ENCODE peak calls at places on chromosome 4, in ten cellular contexts. One of them, this sample, is unnamed.

GRCh38 chr4:88159137-88159725 is 792 bp upstream of the ABCG2 start:
- DNase-seq in activated effector memory CD4-positive, alpha-beta T cell treated with Interleukin-2 at 50 U/mL for 16 hours: no peak
- DNase-seq in pancreas: no peak
- DNase-seq in putamen: no peak
- DNase-seq in globus pallidus: no peak
- DNase-seq in sciatic nerve: no peak
- DNase-seq in amygdala: no peak
- DNase-seq in HL-60: no peak
- DNase-seq in iPS-NIHi11: peak; percentile 62
- DNase-seq in NCI-H1694 treated with DMSO at 0.1 percent for 48 hours: no peak
- DNase-seq in this sample: no peak

GRCh38 chr4:81651500-81651899 is 179.8 kb upstream of the RASGEF1B start:
- DNase-seq in activated effector memory CD4-positive, alpha-beta T cell treated with Interleukin-2 at 50 U/mL for 16 hours: no peak
- DNase-seq in pancreas: no peak
- DNase-seq in putamen: no peak
- DNase-seq in globus pallidus: no peak
- DNase-seq in sciatic nerve: no peak
- DNase-seq in amygdala: no peak
- DNase-seq in HL-60: no peak
- DNase-seq in iPS-NIHi11: no peak
- DNase-seq in NCI-H1694 treated with DMSO at 0.1 percent for 48 hours: no peak
- DNase-seq in this sample: no peak

GRCh38 chr4:186074189-186074588 is 5.2 kb downstream of the TLR3 start:
- DNase-seq in activated effector memory CD4-positive, alpha-beta T cell treated with Interleukin-2 at 50 U/mL for 16 hours: no peak
- DNase-seq in pancreas: no peak
- DNase-seq in putamen: peak; percentile 27
- DNase-seq in globus pallidus: peak; percentile 60
- DNase-seq in sciatic nerve: no peak
- DNase-seq in amygdala: no peak
- DNase-seq in HL-60: no peak
- DNase-seq in iPS-NIHi11: no peak
- DNase-seq in NCI-H1694 treated with DMSO at 0.1 percent for 48 hours: no peak
- DNase-seq in this sample: no peak

GRCh38 chr4:68129793-68130192 is at the start of gene TMPRSS11F:
- DNase-seq in activated effector memory CD4-positive, alpha-beta T cell treated with Interleukin-2 at 50 U/mL for 16 hours: no peak
- DNase-seq in pancreas: no peak
- DNase-seq in putamen: no peak
- DNase-seq in globus pallidus: no peak
- DNase-seq in sciatic nerve: no peak
- DNase-seq in amygdala: no peak
- DNase-seq in HL-60: no peak
- DNase-seq in iPS-NIHi11: peak; percentile 11
- DNase-seq in NCI-H1694 treated with DMSO at 0.1 percent for 48 hours: no peak
- DNase-seq in this sample: peak; percentile 73

GRCh38 chr4:54317690-54318089 is 88.6 kb downstream of the PDGFRA start:
- DNase-seq in activated effector memory CD4-positive, alpha-beta T cell treated with Interleukin-2 at 50 U/mL for 16 hours: no peak
- DNase-seq in pancreas: no peak
- DNase-seq in putamen: no peak
- DNase-seq in globus pallidus: no peak
- DNase-seq in sciatic nerve: no peak
- DNase-seq in amygdala: no peak
- DNase-seq in HL-60: no peak
- DNase-seq in iPS-NIHi11: no peak
- DNase-seq in NCI-H1694 treated with DMSO at 0.1 percent for 48 hours: no peak
- DNase-seq in this sample: no peak

GRCh38 chr4:35151816-35152572 is 1092.3 kb downstream of the ARAP2 start:
- DNase-seq in activated effector memory CD4-positive, alpha-beta T cell treated with Interleukin-2 at 50 U/mL for 16 hours: no peak
- DNase-seq in pancreas: no peak
- DNase-seq in putamen: no peak
- DNase-seq in globus pallidus: no peak
- DNase-seq in sciatic nerve: no peak
- DNase-seq in amygdala: no peak
- DNase-seq in HL-60: no peak
- DNase-seq in iPS-NIHi11: peak; percentile 67
- DNase-seq in NCI-H1694 treated with DMSO at 0.1 percent for 48 hours: no peak
- DNase-seq in this sample: no peak

GRCh38 chr4:26030780-26031179 is 116.8 kb downstream of the SMIM20 start:
- DNase-seq in activated effector memory CD4-positive, alpha-beta T cell treated with Interleukin-2 at 50 U/mL for 16 hours: no peak
- DNase-seq in pancreas: no peak
- DNase-seq in putamen: no peak
- DNase-seq in globus pallidus: no peak
- DNase-seq in sciatic nerve: no peak
- DNase-seq in amygdala: no peak
- DNase-seq in HL-60: no peak
- DNase-seq in iPS-NIHi11: no peak
- DNase-seq in NCI-H1694 treated with DMSO at 0.1 percent for 48 hours: no peak
- DNase-seq in this sample: no peak

GRCh38 chr4:4848540-4848939 is 10.9 kb upstream of the MSX1 start:
- DNase-seq in activated effector memory CD4-positive, alpha-beta T cell treated with Interleukin-2 at 50 U/mL for 16 hours: no peak
- DNase-seq in pancreas: no peak
- DNase-seq in putamen: no peak
- DNase-seq in globus pallidus: no peak
- DNase-seq in sciatic nerve: no peak
- DNase-seq in amygdala: no peak
- DNase-seq in HL-60: no peak
- DNase-seq in iPS-NIHi11: no peak
- DNase-seq in NCI-H1694 treated with DMSO at 0.1 percent for 48 hours: no peak
- DNase-seq in this sample: no peak

GRCh38 chr4:185137233-185137925 is 5.7 kb upstream of the SLC25A4 start:
- DNase-seq in activated effector memory CD4-positive, alpha-beta T cell treated with Interleukin-2 at 50 U/mL for 16 hours: no peak
- DNase-seq in pancreas: no peak
- DNase-seq in putamen: no peak
- DNase-seq in globus pallidus: no peak
- DNase-seq in sciatic nerve: no peak
- DNase-seq in amygdala: no peak
- DNase-seq in HL-60: no peak
- DNase-seq in iPS-NIHi11: no peak
- DNase-seq in NCI-H1694 treated with DMSO at 0.1 percent for 48 hours: no peak
- DNase-seq in this sample: no peak

GRCh38 chr4:1960170-1960825 is 48.5 kb downstream of the NELFA start:
- DNase-seq in activated effector memory CD4-positive, alpha-beta T cell treated with Interleukin-2 at 50 U/mL for 16 hours: no peak
- DNase-seq in pancreas: no peak
- DNase-seq in putamen: peak; percentile 76
- DNase-seq in globus pallidus: no peak
- DNase-seq in sciatic nerve: no peak
- DNase-seq in amygdala: no peak
- DNase-seq in HL-60: no peak
- DNase-seq in iPS-NIHi11: no peak
- DNase-seq in NCI-H1694 treated with DMSO at 0.1 percent for 48 hours: no peak
- DNase-seq in this sample: no peak

GRCh38 chr4:16253127-16253960 is 27.1 kb upstream of the TAPT1 start:
- DNase-seq in activated effector memory CD4-positive, alpha-beta T cell treated with Interleukin-2 at 50 U/mL for 16 hours: no peak
- DNase-seq in pancreas: no peak
- DNase-seq in putamen: no peak
- DNase-seq in globus pallidus: no peak
- DNase-seq in sciatic nerve: no peak
- DNase-seq in amygdala: no peak
- DNase-seq in HL-60: no peak
- DNase-seq in iPS-NIHi11: no peak
- DNase-seq in NCI-H1694 treated with DMSO at 0.1 percent for 48 hours: no peak
- DNase-seq in this sample: no peak

This sample was measured in CMK.